ENCODE peak calls at places on chromosomes 11 and 22, in four cellular contexts. E is CD8-positive, alpha-beta memory T cell; J is GM03348; K is ureter. V is an unnamed sample.

GRCh38 chr22:35102663-35103062 is 36.7 kb downstream of the ISX start:
- DNase-seq in E (no peak), J (no peak), K (no peak), V (no peak)

GRCh38 chr11:124329787-124330478 is 9.9 kb upstream of the OR8D2 start:
- DNase-seq in E (no peak), J (no peak), K (no peak), V (no peak)

GRCh38 chr11:120073196-120073595 is 64.7 kb downstream of the TRIM29 start:
- DNase-seq in E (no peak), J (no peak), K (no peak), V (no peak)

GRCh38 chr11:8017894-8018741 is 31.0 kb downstream of the EIF3F start:
- DNase-seq in E (no peak), J (peak), K (peak), V (no peak)

GRCh38 chr22:46635756-46636155 is 15.6 kb downstream of the GRAMD4 start:
- DNase-seq in E (no peak), J (no peak), K (no peak), V (no peak)

GRCh38 chr11:67508486-67509121 is 642 bp upstream of the CDK2AP2 start:
- DNase-seq in E (peak), J (peak), K (peak), V (peak)

GRCh38 chr11:44565746-44566558 is 489 bp downstream of the CD82 start:
- DNase-seq in E (no peak), J (no peak), K (no peak), V (peak)

GRCh38 chr11:3375552-3375951 is 3.4 kb downstream of the ZNF195 start:
- DNase-seq in E (no peak), J (no peak), K (no peak), V (no peak)

GRCh38 chr11:91163619-91164451 is 941.0 kb upstream of the CHORDC1 start:
- DNase-seq in E (no peak), J (no peak), K (no peak), V (peak)

GRCh38 chr22:50018608-50019291 is 6.2 kb upstream of the IL17REL start:
- DNase-seq in E (peak), J (no peak), K (no peak), V (no peak)

GRCh38 chr22:39607093-39607492 is 36.5 kb downstream of the CACNA1I start:
- DNase-seq in E (no peak), J (no peak), K (no peak), V (no peak)

GRCh38 chr11:75797796-75798195 is 17.2 kb upstream of the UVRAG start:
- DNase-seq in E (no peak), J (peak), K (no peak), V (no peak)

GRCh38 chr22:33076368-33076767 is 18.2 kb upstream of the SYN3 start:
- DNase-seq in E (no peak), J (no peak), K (no peak), V (no peak)

GRCh38 chr11:62926669-62927455 is 5.7 kb upstream of the CHRM1 start:
- DNase-seq in E (no peak), J (no peak), K (no peak), V (no peak)

GRCh38 chr22:31676700-31677099 is 14.7 kb upstream of the PISD start:
- DNase-seq in E (peak), J (peak), K (peak), V (peak)

V was measured in NCI-H2081.